ENCODE peak calls at places on chromosomes 16 and 17, in five cellular contexts. H, D, B, G and W are unnamed samples.

GRCh38 chr16:48870141-48870540 is 260.2 kb upstream of the N4BP1 start:
- DNase-seq in D (no peak), H (no peak), G (no peak), B (no peak), W (no peak)

GRCh38 chr17:64425191-64425590 is 23.7 kb upstream of the MILR1 start:
- DNase-seq in H (no peak), D (no peak), G (no peak), B (no peak), W (no peak)

GRCh38 chr16:66752379-66752778 is 970 bp upstream of the DYNC1LI2 start:
- DNase-seq in D (no peak), H (no peak), B (no peak), G (no peak), W (no peak)

GRCh38 chr17:78923660-78924453 is 1.3 kb downstream of the TIMP2 start:
- DNase-seq in B (no peak), D (no peak), G (peak; percentile 91), H (peak; percentile 81), W (no peak)

GRCh38 chr16:31253642-31254045 is 6.1 kb upstream of the ITGAM start:
- DNase-seq in H (no peak), G (no peak), B (no peak), D (no peak), W (peak; percentile 36)

GRCh38 chr16:68479271-68479670 is 31.0 kb upstream of the SMPD3 start:
- DNase-seq in H (no peak), G (no peak), D (no peak), B (no peak), W (no peak)

GRCh38 chr17:3730881-3731429 is 7.3 kb downstream of the HASPIN start:
- DNase-seq in H (no peak), G (peak; percentile 64), B (peak; percentile 36), D (peak; percentile 35), W (no peak)

GRCh38 chr16:3149630-3150345 is 15.0 kb downstream of the ZNF213 start:
- DNase-seq in B (peak; percentile 65), D (peak; percentile 60), H (no peak), G (peak; percentile 91), W (peak; percentile 53)

GRCh38 chr17:19304209-19304608 is 58.3 kb downstream of the B9D1 start:
- DNase-seq in B (peak; percentile 77), G (peak; percentile 36), D (peak; percentile 58), H (no peak), W (peak; percentile 73)

GRCh38 chr16:27689711-27690110 is 139.8 kb downstream of the KATNIP start:
- DNase-seq in H (no peak), B (peak; percentile 10), G (no peak), D (peak; percentile 10), W (peak; percentile 16)

GRCh38 chr16:58264961-58265479 is 29.8 kb downstream of the PRSS54 start:
- DNase-seq in B (peak; percentile 67), D (peak; percentile 70), G (no peak), H (peak; percentile 90), W (peak; percentile 74)

GRCh38 chr17:39306509-39307212 is 80.9 kb upstream of the STAC2 start:
- DNase-seq in H (no peak), G (no peak), D (peak; percentile 31), B (peak; percentile 18), W (no peak)

GRCh38 chr16:29968205-29968604 is 5.5 kb upstream of the TAOK2 start:
- DNase-seq in H (no peak), D (no peak), G (no peak), B (no peak), W (no peak)

GRCh38 chr17:70127221-70127873 is 42.0 kb upstream of the KCNJ2 start:
- DNase-seq in D (no peak), B (no peak), H (no peak), G (no peak), W (no peak)

GRCh38 chr16:17470002-17470870 is 524 bp downstream of the XYLT1 start:
- DNase-seq in B (peak; percentile 2), G (peak; percentile 65), D (no peak), H (peak; percentile 4), W (no peak)

GRCh38 chr16:4954714-4955113 is 3.4 kb upstream of the SEC14L5 start:
- DNase-seq in G (no peak), D (no peak), H (no peak), B (no peak), W (peak; percentile 56)

GRCh38 chr17:17365476-17366110 is 62.4 kb downstream of the NT5M start:
- DNase-seq in D (no peak), B (no peak), G (no peak), H (no peak), W (no peak)

GRCh38 chr17:34413443-34414076 is 50.5 kb upstream of the CCL1 start:
- DNase-seq in G (peak; percentile 72), H (no peak), B (peak; percentile 10), D (no peak), W (peak; percentile 7)

GRCh38 chr16:58644108-58644507 is 14.5 kb upstream of the CNOT1 start:
- DNase-seq in B (no peak), D (no peak), H (no peak), G (no peak), W (no peak)

GRCh38 chr16:67430504-67431076 is 331 bp upstream of the HSD11B2 start:
- DNase-seq in B (no peak), H (peak; percentile 33), G (no peak), D (no peak), W (no peak)

GRCh38 chr16:11498683-11499082 is 88.0 kb downstream of the LITAF start:
- DNase-seq in G (no peak), B (no peak), D (no peak), H (no peak), W (no peak)

GRCh38 chr17:13460646-13461045 is 141.1 kb downstream of the HS3ST3A1 start:
- DNase-seq in G (no peak), D (no peak), H (no peak), B (no peak), W (peak; percentile 43)

GRCh38 chr16:86029131-86029741 is 130.3 kb downstream of the IRF8 start:
- DNase-seq in D (no peak), G (peak; percentile 58), H (no peak), B (peak; percentile 2), W (peak; percentile 13)

GRCh38 chr16:88088161-88088581 is 136.9 kb downstream of the BANP start:
- DNase-seq in H (no peak), B (no peak), G (no peak), D (no peak), W (no peak)

GRCh38 chr17:49748223-49748622 is 15.7 kb downstream of the FAM117A start:
- DNase-seq in G (no peak), H (no peak), D (no peak), B (no peak), W (no peak)

GRCh38 chr17:21299981-21300600 is 15.6 kb downstream of the MAP2K3 start:
- DNase-seq in H (no peak), D (no peak), G (no peak), B (no peak), W (no peak)

GRCh38 chr17:50972579-50972978 is 106.4 kb upstream of the TOB1 start:
- DNase-seq in H (no peak), B (no peak), D (no peak), G (no peak), W (no peak)

GRCh38 chr16:10806698-10807097 is 11.9 kb downstream of the TVP23A start:
- DNase-seq in H (no peak), D (no peak), B (no peak), G (no peak), W (no peak)

GRCh38 chr17:48720263-48721008 is 1.9 kb downstream of the PRAC1 start:
- DNase-seq in B (no peak), G (no peak), H (no peak), D (no peak), W (no peak)

GRCh38 chr17:82497483-82498405 is 21.8 kb upstream of the FOXK2 start:
- DNase-seq in G (peak; percentile 80), H (peak; percentile 20), B (peak; percentile 65), D (peak; percentile 44), W (peak; percentile 72)

DNA sequence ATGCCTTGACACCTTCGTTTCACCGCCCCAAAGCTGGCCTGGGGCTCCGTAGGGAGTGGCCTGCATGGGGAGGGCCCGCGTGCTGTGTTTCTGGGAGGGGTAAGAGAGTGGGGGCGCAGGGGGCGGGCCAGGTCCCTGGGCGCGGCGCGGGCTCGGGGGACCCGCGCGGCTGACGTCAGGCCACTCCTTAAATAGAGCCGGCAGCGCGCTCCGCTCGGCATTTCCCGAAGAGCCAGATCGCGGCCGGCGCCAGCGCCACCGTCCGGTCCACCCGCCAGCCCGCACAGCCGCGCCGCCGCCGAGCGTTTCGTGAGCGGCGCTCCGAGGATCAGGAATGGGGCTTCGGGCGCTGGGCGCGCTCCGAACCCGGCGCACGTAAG is at the start of gene HS3ST2:
- DNase-seq in G (peak; percentile 91), B (peak; percentile 2), D (no peak), H (peak; percentile 82), W (peak; percentile 26)
- TF ChIP-seq CTCF in G (peak; percentile 75), B (no peak), D (peak; percentile 2), H (peak; percentile 57), W (no peak)

DNA sequence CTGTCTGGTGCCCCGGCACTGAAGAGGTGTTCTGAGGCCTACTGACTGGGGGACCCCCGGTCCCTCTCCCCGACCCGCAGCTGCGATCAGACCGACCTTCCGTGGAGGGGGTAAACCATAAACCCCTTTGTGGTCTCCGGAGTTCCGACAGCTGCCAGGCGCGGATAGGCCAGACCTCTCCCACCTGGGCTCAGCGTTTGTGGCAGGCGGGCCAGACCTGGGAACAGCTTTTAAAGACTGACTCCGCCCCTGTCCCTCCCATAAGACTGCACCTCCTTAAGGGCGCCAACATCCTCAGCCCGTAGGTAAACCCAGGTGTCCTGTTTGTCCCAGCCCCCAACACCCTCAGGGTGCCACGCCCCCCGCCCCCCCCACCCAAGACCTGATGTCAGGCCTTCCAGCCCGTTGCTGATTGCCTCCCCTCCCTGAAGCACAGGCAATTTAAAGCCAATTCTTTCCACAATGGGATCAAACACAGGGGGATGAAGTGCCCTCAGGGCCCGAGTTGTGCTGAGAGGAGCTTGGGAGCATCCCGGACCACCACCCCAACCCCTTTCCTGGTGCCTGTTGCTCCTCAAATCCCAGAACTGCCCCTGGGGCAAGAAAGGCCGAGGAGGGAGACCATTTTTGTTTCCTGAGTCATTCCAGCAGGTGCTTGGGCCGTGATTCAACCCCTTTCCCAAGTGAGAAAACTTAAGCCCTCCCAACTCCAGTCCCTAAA is at the start of gene SOX15:
- DNase-seq in H (peak; percentile 69), G (peak; percentile 91), D (peak; percentile 27), B (peak; percentile 66), W (no peak)
- H3K4me3 ChIP-seq in H (peak within 1 kb of the TSS; percentile 82), G (peak within 1 kb of the TSS; percentile 45), D (peak within 1 kb of the TSS; percentile 13), B (no peak within 1 kb of the TSS), W (no peak within 1 kb of the TSS)

GRCh38 chr17:6893382-6894205 is 62.1 kb upstream of the TEKT1 start:
- DNase-seq in B (no peak), H (no peak), D (no peak), G (peak; percentile 70), W (no peak)

GRCh38 chr17:6894206-6894528 is 62.6 kb upstream of the TEKT1 start:
- DNase-seq in H (no peak), G (peak; percentile 93), B (peak; percentile 37), D (no peak), W (peak; percentile 30)
- TF ChIP-seq CTCF in H (peak; percentile 56), G (peak; percentile 91), B (peak; percentile 74), D (peak; percentile 52), W (peak; percentile 60)

GRCh38 chr16:85003723-85004586 is 7.4 kb downstream of the ZDHHC7 start:
- DNase-seq in D (no peak), B (no peak), G (no peak), H (no peak), W (no peak)

GRCh38 chr16:85003076-85003475 is 8.3 kb downstream of the ZDHHC7 start:
- DNase-seq in H (no peak), B (no peak), G (no peak), D (no peak), W (no peak)

GRCh38 chr16:84999857-85000480 is 11.4 kb downstream of the ZDHHC7 start:
- DNase-seq in H (peak; percentile 52), B (no peak), G (no peak), D (no peak), W (no peak)

GRCh38 chr16:85002643-85003042 is 8.7 kb downstream of the ZDHHC7 start:
- DNase-seq in H (no peak), B (peak; percentile 59), G (no peak), D (no peak), W (peak; percentile 64)

GRCh38 chr16:85002099-85002541 is 9.2 kb downstream of the ZDHHC7 start:
- DNase-seq in D (peak; percentile 20), G (no peak), B (peak; percentile 76), H (no peak), W (peak; percentile 80)
- H3K4me3 ChIP-seq in D (no peak overlapping the region), G (no peak overlapping the region), B (peak overlapping the region; percentile 13), H (no peak overlapping the region), W (peak overlapping the region; percentile 32)